ENCODE peak calls at places on chromosomes 4 and X, in eight cellular contexts. E is uterus; L is CD8-positive, alpha-beta memory T cell; D is H9; B is RWPE1; J is left lung; X is left ventricle myocardium inferior; Z is heart right ventricle. A is an unnamed sample.

GRCh38 chr4:183396187-183396738 is 48.2 kb upstream of the CDKN2AIP start:
- DNase-seq in E (no peak), L (no peak), D (no peak), B (no peak), J (no peak), X (no peak), Z (no peak), A (no peak)

GRCh38 chr4:24693636-24694035 is 101.7 kb upstream of the SOD3 start:
- DNase-seq in E (no peak), L (no peak), D (no peak), B (no peak), J (no peak), X (no peak), Z (no peak), A (no peak)

GRCh38 chr4:109921384-109921808 is 8.7 kb downstream of the EGF start:
- DNase-seq in E (no peak), L (no peak), D (peak), B (peak), J (no peak), X (no peak), Z (no peak), A (no peak)

GRCh38 chrX:124940536-124940935 is 379.1 kb upstream of the TEX13C start:
- DNase-seq in E (no peak), L (no peak), D (no peak), B (no peak), J (no peak), X (no peak), Z (no peak), A (no peak)

GRCh38 chrX:150229481-150229880 is 133.6 kb upstream of the MAMLD1 start:
- DNase-seq in E (no peak), L (no peak), D (no peak), B (no peak), J (no peak), X (no peak), Z (no peak), A (no peak)

GRCh38 chrX:17631647-17632046 is 105.6 kb upstream of the SCML1 start:
- DNase-seq in E (no peak), L (no peak), D (no peak), B (no peak), J (no peak), X (no peak), Z (no peak), A (no peak)

GRCh38 chr4:67885727-67886126 is 1.9 kb upstream of the TMPRSS11D start:
- DNase-seq in E (no peak), L (no peak), D (no peak), B (peak), J (no peak), X (no peak), Z (no peak), A (no peak)

GRCh38 chrX:21955398-21956189 is 15.1 kb downstream of the SMS start:
- DNase-seq in E (no peak), L (no peak), D (no peak), B (no peak), J (no peak), X (no peak), Z (no peak), A (no peak)

GRCh38 chr4:176150283-176150682 is 45.1 kb downstream of the SPATA4 start:
- DNase-seq in E (no peak), L (no peak), D (no peak), B (peak), J (no peak), X (no peak), Z (no peak), A (no peak)

GRCh38 chr4:86319390-86319789 is 40.5 kb downstream of the MAPK10 start:
- DNase-seq in E (no peak), L (no peak), D (no peak), B (peak), J (no peak), X (no peak), Z (no peak), A (no peak)

GRCh38 chrX:30533261-30533660 is 44.3 kb downstream of the TASL start:
- DNase-seq in E (no peak), L (no peak), D (no peak), B (no peak), J (no peak), X (no peak), Z (no peak), A (no peak)

GRCh38 chr4:87589531-87589930 is 18.8 kb upstream of the DSPP start:
- DNase-seq in E (no peak), L (no peak), D (no peak), B (peak), J (no peak), X (no peak), Z (no peak), A (no peak)

GRCh38 chrX:19840899-19841648 is 46.3 kb downstream of the SH3KBP1 start:
- DNase-seq in E (no peak), L (peak), D (peak), B (no peak), J (no peak), X (no peak), Z (no peak), A (peak)

GRCh38 chrX:42738552-42738951 is 39.4 kb downstream of the PPP1R2C start:
- DNase-seq in E (no peak), L (no peak), D (no peak), B (no peak), J (no peak), X (no peak), Z (no peak), A (no peak)

GRCh38 chr4:79764118-79764517 is 308.9 kb downstream of the ANTXR2 start:
- DNase-seq in E (no peak), L (no peak), D (no peak), B (no peak), J (no peak), X (no peak), Z (no peak), A (no peak)

GRCh38 chrX:14802943-14803710 is 69.7 kb downstream of the FANCB start:
- DNase-seq in E (no peak), L (no peak), D (no peak), B (no peak), J (no peak), X (no peak), Z (no peak), A (no peak)

GRCh38 chr4:22741744-22742143 is 49.0 kb downstream of the GBA3 start:
- DNase-seq in E (no peak), L (no peak), D (no peak), B (no peak), J (no peak), X (no peak), Z (no peak), A (no peak)

GRCh38 chr4:71186566-71187398 is 152.0 kb upstream of the SLC4A4 start:
- DNase-seq in E (peak), L (peak), D (peak), B (peak), J (peak), X (peak), Z (peak), A (peak)

GRCh38 chr4:186204103-186204559 is 12.8 kb downstream of the CYP4V2 start:
- DNase-seq in E (no peak), L (no peak), D (no peak), B (no peak), J (no peak), X (no peak), Z (no peak), A (peak)

GRCh38 chrX:19625612-19626011 is 110.3 kb upstream of the MAP3K15 start:
- DNase-seq in E (no peak), L (peak), D (no peak), B (peak), J (no peak), X (no peak), Z (no peak), A (peak)

GRCh38 chr4:186445040-186445439 is 110.3 kb downstream of the MTNR1A start:
- DNase-seq in E (no peak), L (no peak), D (no peak), B (no peak), J (no peak), X (no peak), Z (no peak), A (no peak)

GRCh38 chr4:73698217-73698616 is 42.2 kb upstream of the CXCL8 start:
- DNase-seq in E (no peak), L (no peak), D (no peak), B (peak), J (no peak), X (no peak), Z (no peak), A (no peak)

GRCh38 chr4:89001647-89002518 is 55.1 kb downstream of the FAM13A start:
- DNase-seq in E (no peak), L (no peak), D (no peak), B (no peak), J (no peak), X (no peak), Z (no peak), A (no peak)

GRCh38 chrX:125205084-125205917 is 114.4 kb upstream of the TEX13C start:
- DNase-seq in E (peak), L (no peak), D (peak), B (peak), J (peak), X (peak), Z (peak), A (no peak)

GRCh38 chr4:168942985-168943384 is 67.1 kb downstream of the CBR4 start:
- DNase-seq in E (no peak), L (no peak), D (peak), B (no peak), J (no peak), X (no peak), Z (no peak), A (no peak)

GRCh38 chrX:24415921-24416320 is 49.2 kb upstream of the PDK3 start:
- DNase-seq in E (no peak), L (no peak), D (no peak), B (no peak), J (no peak), X (no peak), Z (no peak), A (no peak)

DNA sequence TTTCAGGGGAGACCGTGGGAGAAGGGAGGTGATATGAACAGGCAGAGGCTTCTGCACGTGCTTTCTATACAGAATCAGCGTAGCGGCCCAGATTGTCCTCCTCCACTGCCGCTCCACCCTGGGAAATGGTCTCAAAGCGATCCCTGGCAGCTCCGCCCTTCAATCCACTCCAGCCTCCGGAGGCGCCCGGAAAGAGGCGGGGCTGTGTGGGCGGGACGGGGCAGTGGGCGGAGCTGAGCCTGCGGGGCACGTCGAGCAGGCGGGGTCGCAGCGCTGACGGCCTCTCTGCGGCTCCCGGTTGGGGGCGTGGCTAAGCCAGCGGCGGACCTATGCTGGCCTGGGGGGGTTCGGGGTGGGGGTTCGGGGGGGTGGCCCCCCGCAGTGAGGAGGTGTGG is 210 bp upstream of the SMIM10L2A start:
- DNase-seq in E (peak), L (peak), D (peak), B (peak), J (peak), X (peak), Z (peak), A (peak)
- H3K27ac ChIP-seq in E (no peak), L (no peak), D (no peak), B (no peak), J (no peak), X (peak), Z (peak), A (no peak)

GRCh38 chr4:47485047-47485692 is at the start of gene ATP10D:
- DNase-seq in E (peak), L (peak), D (peak), B (peak), J (peak), X (peak), Z (peak), A (peak)
- H3K27ac ChIP-seq in E (peak), L (peak), D (no peak), B (peak), J (peak), X (peak), Z (peak), A (peak)

GRCh38 chr4:111689214-111689613 is 456.0 kb upstream of the FAM241A start:
- DNase-seq in E (peak), L (no peak), D (no peak), B (no peak), J (no peak), X (no peak), Z (no peak), A (no peak)

GRCh38 chr4:111695677-111696076 is 449.6 kb upstream of the FAM241A start:
- DNase-seq in E (no peak), L (no peak), D (no peak), B (no peak), J (no peak), X (no peak), Z (no peak), A (no peak)

GRCh38 chr4:111685205-111685604 is 460.0 kb upstream of the FAM241A start:
- DNase-seq in E (no peak), L (no peak), D (no peak), B (no peak), J (no peak), X (no peak), Z (no peak), A (no peak)

GRCh38 chr4:111693754-111694153 is 451.5 kb upstream of the FAM241A start:
- DNase-seq in E (no peak), L (no peak), D (no peak), B (no peak), J (no peak), X (no peak), Z (no peak), A (no peak)

GRCh38 chr4:111689731-111690130 is 455.5 kb upstream of the FAM241A start:
- DNase-seq in E (no peak), L (no peak), D (no peak), B (no peak), J (no peak), X (no peak), Z (no peak), A (no peak)
- H3K27ac ChIP-seq in E (no peak), L (no peak), D (no peak), B (no peak), J (no peak), X (no peak), Z (no peak), A (no peak)

GRCh38 chr4:102759835-102760644 is 728 bp downstream of the MANBA start:
- DNase-seq in E (peak), L (no peak), D (no peak), B (peak), J (no peak), X (no peak), Z (no peak), A (peak)
- H3K27ac ChIP-seq in E (peak), L (peak), D (no peak), B (peak), J (peak), X (peak), Z (peak), A (peak)

GRCh38 chr4:8009097-8009496 is 69.4 kb upstream of the AFAP1 start:
- DNase-seq in E (no peak), L (no peak), D (no peak), B (no peak), J (no peak), X (no peak), Z (no peak), A (no peak)

GRCh38 chr4:8005814-8006215 is 66.2 kb upstream of the AFAP1 start:
- DNase-seq in E (no peak), L (no peak), D (no peak), B (no peak), J (no peak), X (no peak), Z (no peak), A (no peak)

GRCh38 chr4:8008391-8008790 is 68.7 kb upstream of the AFAP1 start:
- DNase-seq in E (no peak), L (no peak), D (no peak), B (no peak), J (no peak), X (no peak), Z (no peak), A (no peak)

GRCh38 chr4:8006471-8006870 is 66.8 kb upstream of the AFAP1 start:
- DNase-seq in E (no peak), L (no peak), D (no peak), B (no peak), J (no peak), X (no peak), Z (no peak), A (no peak)

DNA sequence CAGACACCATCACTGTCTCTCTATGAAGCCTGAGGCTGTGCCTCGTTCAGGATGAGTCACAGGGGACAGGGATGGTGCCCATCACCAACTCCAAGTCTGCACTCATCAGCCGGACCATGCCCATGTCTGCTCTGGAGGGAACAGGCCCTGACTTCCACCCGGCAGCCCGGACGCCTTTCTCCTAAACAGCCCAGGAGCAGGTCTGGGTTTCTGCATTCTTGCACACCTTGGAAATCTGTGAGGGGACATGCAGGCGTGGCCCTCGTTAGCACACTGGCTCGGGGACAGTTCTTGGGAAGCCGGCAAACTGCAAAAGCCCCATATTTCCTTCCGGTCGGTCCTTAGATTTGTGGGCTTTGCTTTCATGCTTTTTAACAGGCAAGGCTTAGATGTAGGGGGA is 67.9 kb upstream of the AFAP1 start:
- DNase-seq in E (no peak), L (no peak), D (no peak), B (no peak), J (no peak), X (no peak), Z (no peak), A (no peak)
- H3K27ac ChIP-seq in E (no peak), L (no peak), D (no peak), B (no peak), J (no peak), X (no peak), Z (no peak), A (no peak)

GRCh38 chr4:184750926-184751584 is 17.2 kb upstream of the CENPU start:
- DNase-seq in E (no peak), L (no peak), D (no peak), B (no peak), J (no peak), X (no peak), Z (no peak), A (no peak)

GRCh38 chr4:184747034-184747830 is 13.3 kb upstream of the CENPU start:
- DNase-seq in E (peak), L (no peak), D (peak), B (no peak), J (peak), X (peak), Z (no peak), A (no peak)

GRCh38 chr4:184746532-184746870 is 12.6 kb upstream of the CENPU start:
- DNase-seq in E (peak), L (no peak), D (no peak), B (peak), J (peak), X (no peak), Z (no peak), A (no peak)

GRCh38 chr4:184745747-184746531 is 12.0 kb upstream of the CENPU start:
- DNase-seq in E (peak), L (peak), D (peak), B (peak), J (peak), X (peak), Z (peak), A (peak)

GRCh38 chr4:184748251-184748652 is 14.4 kb upstream of the CENPU start:
- DNase-seq in E (no peak), L (no peak), D (no peak), B (peak), J (peak), X (peak), Z (peak), A (no peak)
- H3K27ac ChIP-seq in E (no peak), L (no peak), D (no peak), B (peak), J (peak), X (peak), Z (no peak), A (no peak)

GRCh38 chr4:48902266-48902665 is 4.3 kb downstream of the OCIAD2 start:
- DNase-seq in E (no peak), L (no peak), D (no peak), B (no peak), J (peak), X (no peak), Z (no peak), A (no peak)
- H3K27ac ChIP-seq in E (no peak), L (no peak), D (no peak), B (peak), J (no peak), X (no peak), Z (no peak), A (no peak)

DNA sequence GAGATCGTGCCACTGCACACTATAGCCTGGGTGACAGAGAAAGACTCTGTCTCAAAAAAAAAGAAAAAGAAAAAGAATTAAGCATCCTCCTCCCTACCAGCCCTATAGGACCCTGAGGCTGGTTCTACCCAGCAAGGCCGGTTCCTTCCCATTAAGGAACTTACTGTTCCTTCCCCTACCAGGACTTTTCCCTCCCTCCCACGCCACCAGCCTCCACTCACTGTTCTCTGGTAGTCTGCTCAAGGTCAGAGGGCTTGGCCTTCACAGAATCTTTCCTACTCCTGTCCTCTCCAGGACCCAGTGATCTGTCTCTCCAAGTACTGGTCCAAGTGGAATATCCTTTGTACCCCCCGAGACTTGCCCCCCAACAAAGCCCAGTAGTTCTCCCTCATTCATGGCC is 1.4 kb downstream of the GRIPAP1 start:
- DNase-seq in E (no peak), L (no peak), D (no peak), B (no peak), J (no peak), X (no peak), Z (no peak), A (no peak)
- H3K27ac ChIP-seq in E (no peak), L (no peak), D (no peak), B (no peak), J (no peak), X (no peak), Z (no peak), A (peak)

GRCh38 chr4:3021127-3021526 is 53.2 kb downstream of the HTT-AS start:
- DNase-seq in E (no peak), L (no peak), D (no peak), B (no peak), J (no peak), X (no peak), Z (no peak), A (no peak)
- H3K27ac ChIP-seq in E (no peak), L (no peak), D (no peak), B (no peak), J (no peak), X (no peak), Z (no peak), A (no peak)